ENCODE peak calls at places on chromosomes 4 and X, in seven cellular contexts. One of them, this sample, is unnamed. For H3K36me3, the result is how much of the 10 kb centered on the place peaks cover.

GRCh38 chr4:7419961-7420660 is 14.6 kb downstream of the PSAPL1 start:
- DNase-seq in neural progenitor cell: no peak
- DNase-seq in GM23338: no peak
- DNase-seq in hepatocyte: no peak
- DNase-seq in PC-3: no peak
- DNase-seq in GM23248: no peak
- DNase-seq in HCT116: no peak
- DNase-seq in this sample: no peak

GRCh38 chr4:116926631-116927295 is 158.6 kb downstream of the TRAM1L1 start:
- DNase-seq in GM23338: peak
- DNase-seq in HCT116: no peak
- DNase-seq in neural progenitor cell: no peak
- DNase-seq in GM23248: no peak
- DNase-seq in hepatocyte: peak
- DNase-seq in PC-3: no peak
- DNase-seq in this sample: no peak

GRCh38 chr4:3204021-3204431 is 44.9 kb upstream of the MSANTD1 start:
- DNase-seq in neural progenitor cell: no peak
- DNase-seq in HCT116: no peak
- DNase-seq in hepatocyte: no peak
- DNase-seq in PC-3: no peak
- DNase-seq in GM23338: no peak
- DNase-seq in GM23248: peak
- DNase-seq in this sample: no peak

GRCh38 chrX:38484607-38485498 is 76.5 kb upstream of the TSPAN7 start:
- DNase-seq in neural progenitor cell: no peak
- DNase-seq in PC-3: no peak
- DNase-seq in GM23338: no peak
- DNase-seq in HCT116: no peak
- DNase-seq in GM23248: no peak
- DNase-seq in hepatocyte: no peak
- DNase-seq in this sample: no peak

GRCh38 chr4:6906046-6906445 is 3.6 kb upstream of the TBC1D14 start:
- DNase-seq in HCT116: no peak
- DNase-seq in GM23248: no peak
- DNase-seq in neural progenitor cell: no peak
- DNase-seq in PC-3: no peak
- DNase-seq in GM23338: no peak
- DNase-seq in hepatocyte: no peak
- DNase-seq in this sample: no peak

GRCh38 chr4:144518181-144518895 is 127.6 kb upstream of the HHIP start:
- DNase-seq in GM23338: peak
- DNase-seq in PC-3: no peak
- DNase-seq in neural progenitor cell: peak
- DNase-seq in HCT116: no peak
- DNase-seq in GM23248: no peak
- DNase-seq in hepatocyte: no peak
- DNase-seq in this sample: no peak

GRCh38 chr4:143616771-143617170 is 83.7 kb downstream of the FREM3 start:
- DNase-seq in GM23248: peak
- DNase-seq in hepatocyte: no peak
- DNase-seq in HCT116: no peak
- DNase-seq in GM23338: no peak
- DNase-seq in neural progenitor cell: no peak
- DNase-seq in PC-3: peak
- DNase-seq in this sample: no peak

GRCh38 chrX:123425904-123426303 is 241.8 kb downstream of the GRIA3 start:
- DNase-seq in GM23338: no peak
- DNase-seq in hepatocyte: no peak
- DNase-seq in HCT116: no peak
- DNase-seq in GM23248: peak
- DNase-seq in PC-3: peak
- DNase-seq in neural progenitor cell: no peak
- DNase-seq in this sample: no peak

GRCh38 chr4:117134386-117134785 is 49.0 kb upstream of the TRAM1L1 start:
- DNase-seq in HCT116: peak
- DNase-seq in GM23338: peak
- DNase-seq in hepatocyte: peak
- DNase-seq in neural progenitor cell: peak
- DNase-seq in PC-3: peak
- DNase-seq in GM23248: peak
- DNase-seq in this sample: no peak

GRCh38 chr4:121863787-121864186 is 6.5 kb downstream of the BBS7 start:
- DNase-seq in GM23248: no peak
- DNase-seq in neural progenitor cell: peak
- DNase-seq in HCT116: no peak
- DNase-seq in hepatocyte: no peak
- DNase-seq in PC-3: no peak
- DNase-seq in GM23338: peak
- DNase-seq in this sample: no peak
- H3K36me3 ChIP-seq in GM23248: half or more
- H3K36me3 ChIP-seq in neural progenitor cell: under half
- H3K36me3 ChIP-seq in HCT116: under half
- H3K36me3 ChIP-seq in hepatocyte: under half
- H3K36me3 ChIP-seq in PC-3: under half
- H3K36me3 ChIP-seq in GM23338: under half
- H3K36me3 ChIP-seq in this sample: half or more

DNA sequence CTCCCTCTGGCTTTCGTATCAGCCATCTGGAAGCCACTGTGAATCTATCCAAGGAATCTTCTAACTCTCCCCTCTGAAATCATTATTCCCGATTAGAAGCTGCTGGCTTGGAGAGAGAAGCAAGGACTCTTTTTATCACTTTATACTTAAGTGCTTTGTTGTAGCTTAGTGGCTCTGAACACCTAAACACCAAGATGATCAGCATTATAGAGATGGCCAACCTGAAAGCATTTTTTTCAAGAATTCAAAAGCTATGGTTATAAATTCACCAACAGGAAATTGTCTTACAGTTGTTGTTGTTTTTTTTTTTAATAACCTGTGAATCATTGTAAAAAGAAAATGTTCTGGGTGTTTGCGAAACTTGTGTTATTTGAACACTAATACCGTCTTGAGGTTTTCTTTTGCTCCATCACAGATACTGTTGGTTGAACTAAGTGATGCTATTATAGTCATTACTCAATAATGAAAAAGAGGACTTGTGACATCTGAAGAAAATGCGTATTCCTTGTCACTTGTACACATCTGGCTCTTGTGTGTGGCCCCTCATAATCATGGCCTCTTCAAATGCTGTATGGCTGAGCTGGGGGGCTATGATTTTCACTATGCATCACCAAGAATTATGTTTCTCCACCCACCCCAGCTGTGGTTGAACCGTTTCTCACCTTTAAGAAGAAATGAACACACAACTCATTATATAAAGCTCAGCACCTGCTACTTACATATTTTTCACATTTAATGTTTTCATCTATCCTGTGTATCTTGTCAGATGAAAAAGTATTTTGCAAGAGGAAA is 11.8 kb upstream of the SMIM43 start:
- DNase-seq in HCT116: no peak
- DNase-seq in GM23248: peak
- DNase-seq in GM23338: no peak
- DNase-seq in hepatocyte: no peak
- DNase-seq in PC-3: no peak
- DNase-seq in neural progenitor cell: no peak
- DNase-seq in this sample: no peak
- TF ChIP-seq EZH2phosphoT487 in HCT116: no peak
- TF ChIP-seq EZH2phosphoT487 in GM23248: no peak
- TF ChIP-seq EZH2phosphoT487 in GM23338: no peak
- TF ChIP-seq EZH2phosphoT487 in hepatocyte: no peak
- TF ChIP-seq EZH2phosphoT487 in PC-3: no peak
- TF ChIP-seq EZH2phosphoT487 in neural progenitor cell: no peak
- TF ChIP-seq EZH2phosphoT487 in this sample: no peak

DNA sequence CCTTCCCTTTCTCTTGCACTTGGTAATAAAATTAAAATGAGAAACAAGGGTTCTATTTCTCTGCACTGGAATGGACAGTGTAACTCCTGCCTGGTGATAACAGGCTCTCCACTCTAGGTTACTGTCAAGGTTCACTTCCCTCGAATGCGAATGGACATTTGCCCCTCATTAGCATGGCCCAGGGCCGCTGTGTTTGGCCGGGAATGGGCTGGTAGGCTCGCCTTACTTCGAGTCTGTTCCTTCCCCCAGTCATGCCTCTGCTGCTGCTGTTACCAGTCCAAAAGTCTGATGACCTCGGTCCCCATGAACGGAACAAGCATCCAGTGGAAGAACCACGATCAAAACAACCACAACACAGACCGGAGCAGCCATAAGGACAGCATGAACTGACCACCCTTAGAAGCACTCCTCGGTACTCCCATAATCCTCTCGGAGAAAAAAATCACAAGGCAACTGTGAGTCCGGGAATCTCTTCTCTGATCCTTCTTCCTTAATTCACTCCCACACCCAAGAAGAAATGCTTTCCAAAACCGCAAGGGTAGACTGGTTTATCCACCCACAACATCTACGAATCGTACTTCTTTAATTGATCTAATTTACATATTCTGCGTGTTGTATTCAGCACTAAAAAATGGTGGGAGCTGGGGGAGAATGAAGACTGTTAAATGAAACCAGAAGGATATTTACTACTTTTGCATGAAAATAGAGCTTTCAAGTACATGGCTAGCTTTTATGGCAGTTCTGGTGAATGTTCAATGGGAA is 61.5 kb downstream of the EDNRA start:
- DNase-seq in GM23248: peak
- DNase-seq in GM23338: peak
- DNase-seq in hepatocyte: no peak
- DNase-seq in neural progenitor cell: no peak
- DNase-seq in HCT116: no peak
- DNase-seq in PC-3: peak
- DNase-seq in this sample: no peak
- H3K4me2 ChIP-seq in GM23248: peak
- H3K4me2 ChIP-seq in GM23338: no peak
- H3K4me2 ChIP-seq in hepatocyte: no peak
- H3K4me2 ChIP-seq in neural progenitor cell: no peak
- H3K4me2 ChIP-seq in HCT116: no peak
- H3K4me2 ChIP-seq in PC-3: peak
- H3K4me2 ChIP-seq in this sample: no peak

GRCh38 chrX:153731845-153732215 is 7.2 kb downstream of the ABCD1 start:
- DNase-seq in HCT116: no peak
- DNase-seq in hepatocyte: no peak
- DNase-seq in neural progenitor cell: no peak
- DNase-seq in PC-3: no peak
- DNase-seq in GM23248: no peak
- DNase-seq in GM23338: no peak
- DNase-seq in this sample: no peak
- H3K36me3 ChIP-seq in HCT116: under half
- H3K36me3 ChIP-seq in hepatocyte: under half
- H3K36me3 ChIP-seq in neural progenitor cell: under half
- H3K36me3 ChIP-seq in PC-3: under half
- H3K36me3 ChIP-seq in GM23248: under half
- H3K36me3 ChIP-seq in GM23338: under half
- H3K36me3 ChIP-seq in this sample: under half

GRCh38 chr4:8610858-8611610 is 18.5 kb downstream of the CPZ start:
- DNase-seq in hepatocyte: no peak
- DNase-seq in HCT116: no peak
- DNase-seq in PC-3: peak
- DNase-seq in neural progenitor cell: no peak
- DNase-seq in GM23338: no peak
- DNase-seq in GM23248: no peak
- DNase-seq in this sample: no peak
- TF ChIP-seq EZH2phosphoT487 in hepatocyte: no peak
- TF ChIP-seq EZH2phosphoT487 in HCT116: no peak
- TF ChIP-seq EZH2phosphoT487 in PC-3: no peak
- TF ChIP-seq EZH2phosphoT487 in neural progenitor cell: no peak
- TF ChIP-seq EZH2phosphoT487 in GM23338: no peak
- TF ChIP-seq EZH2phosphoT487 in GM23248: no peak
- TF ChIP-seq EZH2phosphoT487 in this sample: no peak

GRCh38 chr4:97548943-97549583 is 594.2 kb downstream of the STPG2 start:
- DNase-seq in HCT116: peak
- DNase-seq in PC-3: peak
- DNase-seq in neural progenitor cell: no peak
- DNase-seq in GM23338: no peak
- DNase-seq in GM23248: no peak
- DNase-seq in hepatocyte: no peak
- DNase-seq in this sample: no peak
- H3K4me2 ChIP-seq in HCT116: no peak
- H3K4me2 ChIP-seq in PC-3: no peak
- H3K4me2 ChIP-seq in neural progenitor cell: no peak
- H3K4me2 ChIP-seq in GM23338: no peak
- H3K4me2 ChIP-seq in GM23248: no peak
- H3K4me2 ChIP-seq in hepatocyte: no peak
- H3K4me2 ChIP-seq in this sample: no peak

DNA sequence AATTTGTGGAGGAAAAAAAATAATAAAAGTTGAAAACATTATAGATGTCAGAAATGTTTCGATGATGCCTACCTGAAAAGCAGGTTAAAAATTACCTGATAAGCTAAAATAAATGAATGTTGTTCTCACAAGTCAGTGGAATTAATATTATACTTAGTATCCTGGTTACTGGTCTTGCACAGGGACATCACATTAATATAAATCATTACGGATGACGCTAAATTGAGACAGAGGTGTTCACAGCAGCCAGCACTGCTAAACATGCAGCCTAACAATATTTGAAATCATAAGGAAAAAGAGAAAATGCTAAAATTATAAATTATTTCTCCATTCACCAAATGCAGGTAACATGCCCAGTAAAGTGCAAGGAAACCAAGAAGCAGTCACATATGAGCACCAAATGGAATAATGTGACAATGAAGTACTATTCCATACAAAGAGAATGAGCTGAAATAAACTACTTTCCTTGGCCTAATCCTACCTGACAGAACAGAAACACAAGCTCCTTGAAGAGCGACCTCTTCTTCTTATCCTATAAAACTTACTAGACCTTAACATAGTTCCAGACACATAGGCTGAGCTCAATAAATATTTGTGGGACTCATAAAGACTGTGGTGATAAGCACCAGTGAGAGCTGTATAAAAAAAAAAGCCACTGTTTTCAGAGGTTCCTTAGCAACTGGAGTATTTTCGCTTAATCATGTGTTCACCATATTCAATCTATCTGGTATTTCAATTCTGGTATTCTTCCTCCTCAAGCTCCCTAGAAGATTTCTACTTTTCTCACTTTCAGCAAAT is 1129.8 kb downstream of the STPG2 start:
- DNase-seq in hepatocyte: peak
- DNase-seq in PC-3: no peak
- DNase-seq in GM23248: no peak
- DNase-seq in HCT116: no peak
- DNase-seq in neural progenitor cell: no peak
- DNase-seq in GM23338: no peak
- DNase-seq in this sample: no peak
- H3K36me3 ChIP-seq in hepatocyte: under half
- H3K36me3 ChIP-seq in PC-3: under half
- H3K36me3 ChIP-seq in GM23248: under half
- H3K36me3 ChIP-seq in HCT116: under half
- H3K36me3 ChIP-seq in neural progenitor cell: under half
- H3K36me3 ChIP-seq in GM23338: under half
- H3K36me3 ChIP-seq in this sample: under half

GRCh38 chrX:30489323-30489722 is 88.2 kb downstream of the TASL start:
- DNase-seq in hepatocyte: no peak
- DNase-seq in GM23248: peak
- DNase-seq in neural progenitor cell: peak
- DNase-seq in PC-3: peak
- DNase-seq in GM23338: peak
- DNase-seq in HCT116: peak
- DNase-seq in this sample: no peak

GRCh38 chrX:30493348-30493747 is 84.2 kb downstream of the TASL start:
- DNase-seq in hepatocyte: no peak
- DNase-seq in GM23248: no peak
- DNase-seq in HCT116: no peak
- DNase-seq in neural progenitor cell: no peak
- DNase-seq in GM23338: no peak
- DNase-seq in PC-3: no peak
- DNase-seq in this sample: no peak

GRCh38 chrX:30483996-30484395 is 93.6 kb downstream of the TASL start:
- DNase-seq in PC-3: no peak
- DNase-seq in neural progenitor cell: no peak
- DNase-seq in HCT116: no peak
- DNase-seq in GM23248: no peak
- DNase-seq in hepatocyte: no peak
- DNase-seq in GM23338: no peak
- DNase-seq in this sample: no peak

GRCh38 chrX:30488092-30488491 is 89.5 kb downstream of the TASL start:
- DNase-seq in hepatocyte: peak
- DNase-seq in PC-3: peak
- DNase-seq in GM23338: peak
- DNase-seq in neural progenitor cell: peak
- DNase-seq in GM23248: peak
- DNase-seq in HCT116: peak
- DNase-seq in this sample: no peak
- TF ChIP-seq EZH2phosphoT487 in hepatocyte: no peak
- TF ChIP-seq EZH2phosphoT487 in PC-3: no peak
- TF ChIP-seq EZH2phosphoT487 in GM23338: no peak
- TF ChIP-seq EZH2phosphoT487 in neural progenitor cell: no peak
- TF ChIP-seq EZH2phosphoT487 in GM23248: no peak
- TF ChIP-seq EZH2phosphoT487 in HCT116: no peak
- TF ChIP-seq EZH2phosphoT487 in this sample: no peak